ENCODE peak calls at places on chromosomes 1 and 21, in four cellular contexts. B is tibial artery, F is left colon, D is AG20443. H is an unnamed sample.

GRCh38 chr1:165843304-165843703 is 15.9 kb downstream of the UCK2 start:
- DNase-seq in D (no peak), B (no peak), F (no peak), H (no peak)

GRCh38 chr1:34529935-34530859 is 224.7 kb upstream of the GJB5 start:
- DNase-seq in D (no peak), B (no peak), F (no peak), H (no peak)

GRCh38 chr1:64471218-64471719 is 1.3 kb downstream of the CACHD1 start:
- DNase-seq in B (peak), F (peak), D (peak), H (no peak)

GRCh38 chr1:51313961-51314777 is 16.2 kb downstream of the TTC39A start:
- DNase-seq in D (peak), F (peak), B (peak), H (no peak)

GRCh38 chr1:23227806-23228205 is 10.5 kb upstream of the HTR1D start:
- DNase-seq in F (no peak), D (no peak), B (no peak), H (no peak)

GRCh38 chr1:170010443-170010842 is 64.1 kb downstream of the KIFAP3 start:
- DNase-seq in F (peak), B (no peak), D (peak), H (no peak)

GRCh38 chr21:31198575-31198974 is 145.5 kb downstream of the TIAM1 start:
- DNase-seq in B (no peak), D (peak), F (no peak), H (no peak)

GRCh38 chr1:21811875-21812305 is at the start of gene LDLRAD2:
- DNase-seq in F (no peak), B (no peak), D (peak), H (no peak)

GRCh38 chr1:71193153-71193552 is 112.3 kb upstream of the ZRANB2 start:
- DNase-seq in F (no peak), D (peak), B (no peak), H (no peak)